ENCODE peak calls at places on chromosomes 16 and 17, in five cellular contexts. Q is HTR-8/SVneo, F is RPMI7951, A is skeletal muscle cell, P is fibroblast of the conjunctiva. U is an unnamed sample.

GRCh38 chr16:76428858-76429257 is 151.7 kb downstream of the CNTNAP4 start:
- DNase-seq in A (no peak), F (no peak), Q (no peak), P (no peak), U (peak)

GRCh38 chr17:7380321-7380720 is 568 bp upstream of the TNK1 start:
- DNase-seq in Q (no peak), A (no peak), P (peak), F (peak), U (no peak)

GRCh38 chr16:4982056-4982867 is 24.1 kb downstream of the SEC14L5 start:
- DNase-seq in P (no peak), Q (no peak), F (no peak), A (no peak), U (no peak)

GRCh38 chr17:17321356-17322025 is 18.3 kb downstream of the NT5M start:
- DNase-seq in A (no peak), P (no peak), F (no peak), Q (no peak), U (no peak)

GRCh38 chr17:47882247-47882646 is 13.8 kb upstream of the SP2 start:
- DNase-seq in F (peak), Q (peak), P (no peak), A (no peak), U (no peak)

GRCh38 chr16:75208861-75209505 is 2.0 kb upstream of the CTRB2 start:
- DNase-seq in P (no peak), A (no peak), F (no peak), Q (no peak), U (no peak)

GRCh38 chr17:44878627-44879221 is 20.5 kb downstream of the EFTUD2 start:
- DNase-seq in A (no peak), P (peak), Q (peak), F (peak), U (peak)

GRCh38 chr17:29483503-29483902 is 83.3 kb downstream of the ABHD15 start:
- DNase-seq in P (no peak), A (no peak), Q (no peak), F (no peak), U (no peak)

GRCh38 chr16:69469807-69470561 is 45.6 kb downstream of the CYB5B start:
- DNase-seq in A (no peak), P (no peak), F (no peak), Q (no peak), U (peak)

GRCh38 chr16:22664561-22664997 is 149.4 kb upstream of the HS3ST2 start:
- DNase-seq in A (no peak), Q (no peak), P (no peak), F (no peak), U (no peak)

GRCh38 chr17:45747907-45748306 is 36.2 kb upstream of the CRHR1 start:
- DNase-seq in P (no peak), Q (no peak), A (no peak), F (no peak), U (no peak)